ENCODE peak calls at places on chromosomes 12 and 14, in seven cellular contexts. V, W, G, A, R, D and C are unnamed samples.

GRCh38 chr14:104291123-104292000 is 153.0 kb downstream of the KIF26A start:
- DNase-seq in G (peak), A (peak), R (no peak), V (no peak), D (no peak), W (no peak), C (no peak)

GRCh38 chr12:12590961-12591360 is 20.7 kb upstream of the CREBL2 start:
- DNase-seq in D (no peak), A (no peak), R (no peak), W (no peak), V (no peak), G (no peak), C (no peak)

GRCh38 chr12:79006306-79006705 is 141.7 kb downstream of the SYT1 start:
- DNase-seq in V (no peak), G (no peak), W (no peak), A (no peak), D (no peak), R (no peak), C (no peak)

GRCh38 chr12:63921157-63921556 is 76.7 kb downstream of the SRGAP1 start:
- DNase-seq in D (no peak), G (no peak), R (no peak), A (no peak), W (no peak), V (no peak), C (no peak)

GRCh38 chr12:38926501-38926900 is 21.1 kb upstream of the CPNE8 start:
- DNase-seq in A (no peak), G (no peak), W (no peak), R (no peak), V (no peak), D (no peak), C (no peak)

GRCh38 chr12:131950182-131950913 is 606 bp downstream of the EP400 start:
- DNase-seq in R (peak), A (no peak), D (peak), W (peak), G (peak), V (peak), C (peak)

GRCh38 chr12:74043343-74043742 is 494.3 kb upstream of the ATXN7L3B start:
- DNase-seq in G (no peak), D (no peak), R (no peak), V (no peak), A (no peak), W (no peak), C (peak)

GRCh38 chr12:110555509-110556406 is 27.4 kb downstream of the PPTC7 start:
- DNase-seq in G (no peak), V (no peak), D (no peak), A (no peak), R (no peak), W (no peak), C (no peak)

GRCh38 chr12:43964966-43965365 is 129.1 kb downstream of the TMEM117 start:
- DNase-seq in G (no peak), W (no peak), R (no peak), A (no peak), V (no peak), D (no peak), C (no peak)

GRCh38 chr12:65170245-65170881 is 980 bp downstream of the LEMD3 start:
- DNase-seq in G (peak), V (peak), W (peak), R (peak), A (peak), D (peak), C (peak)
- TF ChIP-seq CTCF in G (no peak), V (no peak), W (no peak), R (no peak), A (no peak), D (no peak), C (no peak)

GRCh38 chr12:77728018-77728417 is 102.7 kb upstream of the NAV3 start:
- DNase-seq in D (no peak), A (no peak), V (no peak), W (no peak), R (no peak), G (no peak), C (no peak)
- TF ChIP-seq CTCF in D (no peak), A (no peak), V (no peak), W (no peak), R (no peak), G (no peak), C (no peak)

DNA sequence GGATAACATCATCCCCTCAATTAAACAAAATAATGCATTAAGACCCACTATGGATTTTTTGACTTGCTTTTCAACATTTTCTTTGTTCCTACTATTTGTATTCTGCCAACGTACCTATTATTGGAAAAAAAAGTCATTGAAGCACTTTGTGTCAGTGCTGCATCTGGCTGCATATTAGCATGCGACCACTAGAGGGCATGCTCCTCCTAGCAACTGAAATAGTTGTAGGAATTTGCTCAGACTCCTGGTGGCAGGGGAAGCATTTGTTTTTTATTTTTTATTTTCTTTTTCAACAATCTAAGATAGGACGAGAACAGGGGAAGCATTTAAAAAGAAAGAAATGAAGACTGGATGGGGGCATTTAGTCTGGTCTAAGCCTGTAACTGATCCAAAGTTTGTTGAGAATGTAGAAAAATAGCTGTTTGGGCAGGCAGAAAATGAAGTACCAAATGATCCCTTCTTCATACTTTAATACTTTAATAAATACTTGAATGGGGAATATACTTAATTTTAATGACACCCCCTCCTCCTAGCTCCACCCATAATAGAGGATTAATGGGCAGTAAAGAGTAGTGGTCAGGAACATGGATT is 14.5 kb upstream of the CLEC4A start:
- DNase-seq in W (peak), R (peak), V (peak), G (peak), D (peak), A (peak), C (peak)
- TF ChIP-seq CTCF in W (peak), R (peak), V (peak), G (peak), D (peak), A (peak), C (peak)

DNA sequence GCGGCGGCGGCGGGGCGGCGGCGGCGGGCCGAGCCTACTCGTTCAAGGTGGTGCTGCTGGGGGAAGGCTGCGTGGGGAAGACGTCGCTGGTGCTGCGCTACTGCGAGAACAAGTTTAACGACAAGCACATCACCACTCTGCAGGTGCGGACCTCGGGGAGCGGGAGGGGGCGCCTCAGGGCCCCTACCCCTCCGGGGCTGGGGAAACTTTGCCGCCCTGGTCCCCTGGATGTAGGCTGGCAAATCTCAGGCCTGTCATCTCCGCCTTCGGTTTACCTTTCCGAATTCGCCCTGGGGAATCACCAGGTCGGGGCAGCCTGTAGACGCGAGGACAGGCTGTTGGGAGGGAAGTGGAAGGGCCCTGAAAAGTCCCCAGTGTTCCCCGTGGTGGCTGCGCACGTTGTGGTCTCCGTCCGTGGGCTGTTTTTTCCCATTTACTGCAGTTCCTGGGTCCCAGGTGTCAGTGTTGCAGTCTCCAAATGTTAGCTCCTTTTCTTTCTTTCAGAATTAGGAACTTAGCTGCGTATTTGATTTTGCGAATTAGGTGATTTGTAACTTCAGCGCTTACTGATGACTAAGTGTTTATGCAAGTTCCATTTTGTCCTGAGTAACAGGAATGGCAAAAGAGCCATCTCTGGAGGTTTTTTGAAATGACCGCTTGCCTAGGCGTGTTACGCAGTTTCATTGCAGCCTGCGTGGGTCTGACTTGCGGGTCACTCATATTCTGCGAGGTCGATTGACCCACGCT is 656 bp downstream of the RAB21 start:
- DNase-seq in W (peak), V (peak), G (peak), A (peak), R (peak), D (no peak), C (peak)
- TF ChIP-seq CTCF in W (peak), V (no peak), G (no peak), A (no peak), R (no peak), D (no peak), C (no peak)

DNA sequence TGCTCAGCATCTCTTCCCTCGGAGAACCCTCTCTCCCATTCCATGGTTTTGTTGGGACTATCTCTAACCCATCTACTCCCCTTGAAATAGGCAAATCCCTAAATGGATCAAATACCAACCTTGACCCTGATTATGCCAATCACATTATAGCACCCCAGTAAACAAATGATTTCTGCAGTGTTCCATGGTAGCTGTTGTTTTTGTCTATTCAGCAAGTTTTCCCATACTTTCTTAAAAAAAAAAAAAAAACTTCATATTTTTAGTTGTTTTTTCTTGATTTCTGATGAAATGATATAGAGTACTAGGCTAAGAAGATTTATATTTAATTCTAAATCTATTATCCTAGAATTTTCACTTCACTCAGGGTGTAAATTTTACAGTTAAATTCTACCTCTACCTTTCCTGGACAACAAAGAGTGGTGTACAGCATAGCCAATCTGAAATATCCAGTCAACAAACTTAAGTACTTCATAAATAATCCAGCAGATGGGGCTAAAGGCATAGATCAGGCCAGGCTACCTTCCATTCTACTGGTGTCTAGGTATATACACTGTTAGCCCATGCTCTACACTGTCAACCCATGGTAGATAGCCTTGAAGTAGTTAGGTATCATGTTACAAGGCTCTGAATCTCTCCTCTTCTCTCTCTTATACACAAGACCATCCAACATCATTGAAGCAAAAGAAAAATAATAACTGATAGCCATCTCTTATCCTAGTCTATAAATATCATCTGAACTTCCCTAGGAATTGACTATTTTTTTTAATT is 82.2 kb downstream of the PLEKHG7 start:
- DNase-seq in A (no peak), R (no peak), W (peak), G (peak), D (peak), V (no peak), C (peak)
- TF ChIP-seq CTCF in A (peak), R (peak), W (peak), G (peak), D (peak), V (peak), C (peak)

GRCh38 chr12:46005823-46006222 is 15.4 kb upstream of the SCAF11 start:
- DNase-seq in V (no peak), A (no peak), G (no peak), R (no peak), D (no peak), W (no peak), C (no peak)

GRCh38 chr12:46004715-46005114 is 14.3 kb upstream of the SCAF11 start:
- DNase-seq in V (no peak), A (no peak), W (no peak), G (no peak), R (no peak), D (no peak), C (no peak)

DNA sequence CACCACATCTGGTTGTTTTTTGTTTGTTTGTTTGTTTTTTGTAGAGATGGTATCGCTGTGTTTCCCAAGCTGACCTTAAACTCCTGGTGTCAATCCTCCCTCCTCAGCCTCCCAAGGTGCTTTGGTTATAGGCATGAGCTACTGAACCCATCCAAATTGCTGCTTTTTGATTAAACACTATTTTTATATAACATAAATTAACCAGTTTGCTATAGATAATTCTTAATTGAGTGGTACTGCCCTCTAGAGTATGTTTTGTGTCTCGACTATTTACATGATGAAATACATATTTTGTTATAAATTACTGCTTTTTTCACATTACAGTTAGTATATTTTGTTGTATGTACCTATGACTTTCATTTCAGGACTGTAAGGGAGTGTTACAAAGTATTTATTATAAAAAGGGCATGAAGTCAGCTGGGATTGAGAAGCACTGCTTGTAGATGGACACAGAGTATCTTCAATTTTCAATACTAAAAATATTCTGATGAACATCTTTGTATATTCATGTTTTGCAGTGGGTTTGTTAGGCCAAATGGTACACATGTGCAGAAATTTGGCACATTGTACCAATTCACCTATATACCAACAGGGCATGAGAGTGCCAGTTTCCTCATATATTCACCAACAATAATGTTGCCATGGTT is 14.9 kb upstream of the SCAF11 start:
- DNase-seq in V (no peak), D (no peak), W (no peak), A (no peak), R (no peak), G (no peak), C (no peak)
- TF ChIP-seq CTCF in V (peak), D (no peak), W (no peak), A (no peak), R (peak), G (peak), C (no peak)

DNA sequence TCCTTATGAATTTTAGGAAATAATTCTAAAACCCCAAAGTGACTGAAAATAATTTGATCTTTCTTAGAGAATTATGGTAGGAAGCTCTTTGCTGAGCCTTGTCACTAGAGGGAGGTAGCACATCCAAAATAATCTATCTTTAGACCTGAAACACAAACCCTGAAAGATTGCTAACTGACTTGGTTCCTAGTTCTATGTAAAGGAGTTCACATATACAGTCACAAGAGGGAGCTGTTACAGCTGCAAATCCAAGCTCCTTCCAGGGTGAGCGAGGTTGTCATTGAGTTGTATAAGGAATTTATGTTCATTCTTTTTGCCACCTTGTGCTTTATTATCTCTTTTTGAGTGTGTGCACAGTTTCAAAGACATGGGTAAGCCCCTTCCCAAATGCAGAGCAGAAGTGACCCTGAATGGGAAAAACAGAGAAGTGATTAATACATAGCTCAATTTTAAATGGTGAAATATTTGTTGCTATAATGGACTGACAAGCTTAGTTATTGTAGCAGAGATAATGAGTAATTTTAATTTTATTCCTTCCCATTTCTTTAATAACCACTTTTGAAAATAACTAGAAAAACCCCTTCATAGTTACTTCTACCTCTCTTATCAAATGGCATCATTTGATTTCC is 387.9 kb downstream of the DAD1 start:
- DNase-seq in R (no peak), D (peak), A (no peak), V (no peak), W (peak), G (no peak), C (peak)
- TF ChIP-seq CTCF in R (peak), D (peak), A (peak), V (no peak), W (peak), G (no peak), C (peak)

GRCh38 chr12:53601296-53601847 is 24.8 kb downstream of the ATF7 start:
- DNase-seq in R (no peak), A (no peak), V (no peak), W (no peak), D (no peak), G (no peak), C (no peak)

GRCh38 chr12:53596920-53597363 is 29.2 kb downstream of the ATF7 start:
- DNase-seq in W (no peak), D (no peak), V (no peak), R (no peak), A (no peak), G (no peak), C (no peak)

GRCh38 chr12:53602176-53602942 is 23.8 kb downstream of the ATF7 start:
- DNase-seq in D (no peak), R (no peak), V (no peak), G (no peak), W (no peak), A (no peak), C (no peak)

GRCh38 chr12:53600490-53601295 is 25.5 kb downstream of the ATF7 start:
- DNase-seq in G (no peak), A (no peak), V (no peak), W (no peak), D (no peak), R (no peak), C (no peak)

GRCh38 chr12:53599579-53599978 is 26.6 kb downstream of the ATF7 start:
- DNase-seq in R (no peak), W (no peak), D (no peak), A (no peak), G (no peak), V (no peak), C (no peak)
- TF ChIP-seq CTCF in R (no peak), W (no peak), D (no peak), A (no peak), G (no peak), V (peak), C (no peak)